ENCODE peak calls at places on chromosomes 3 and 15, in ten cellular contexts. V, N, Q, B, C, S, P, W, E and A are unnamed samples.

GRCh38 chr3:142691527-142691926 is 32.3 kb upstream of the TRPC1 start:
- DNase-seq in Q (no peak), E (no peak), C (no peak), V (no peak), B (no peak), N (no peak), S (no peak), P (no peak), W (no peak), A (no peak)

GRCh38 chr15:68417897-68418296 is 14.1 kb downstream of the ITGA11 start:
- DNase-seq in N (peak; percentile 10), C (no peak), S (no peak), Q (no peak), E (no peak), W (peak; percentile 50), V (peak; percentile 36), P (no peak), B (no peak), A (no peak)

GRCh38 chr3:12638105-12638504 is 25.8 kb downstream of the RAF1 start:
- DNase-seq in V (peak; percentile 63), P (no peak), B (no peak), Q (no peak), N (no peak), C (no peak), E (no peak), S (no peak), W (peak; percentile 70), A (no peak)

GRCh38 chr3:188734395-188734794 is 437.4 kb upstream of the TPRG1 start:
- DNase-seq in S (no peak), W (no peak), P (peak; percentile 12), N (no peak), V (no peak), E (no peak), Q (no peak), B (peak; percentile 23), C (no peak), A (no peak)

GRCh38 chr3:170355738-170356595 is 1.5 kb upstream of the SKIL start:
- DNase-seq in V (peak; percentile 79), E (peak; percentile 72), N (peak; percentile 70), P (peak; percentile 44), Q (peak; percentile 63), C (peak; percentile 66), B (peak; percentile 64), W (peak; percentile 54), S (peak; percentile 76), A (no peak)

GRCh38 chr3:161503271-161503670 is 6.7 kb downstream of the OTOL1 start:
- DNase-seq in N (no peak), W (no peak), S (no peak), Q (no peak), C (no peak), B (no peak), V (no peak), E (no peak), P (no peak), A (no peak)

GRCh38 chr15:69200773-69201745 is 40.6 kb downstream of the GLCE start:
- DNase-seq in N (no peak), Q (peak; percentile 56), S (no peak), P (no peak), E (no peak), W (no peak), B (no peak), V (no peak), C (no peak), A (no peak)

GRCh38 chr3:55206000-55206399 is 278.1 kb upstream of the LRTM1 start:
- DNase-seq in S (no peak), B (no peak), Q (no peak), V (no peak), N (no peak), C (no peak), P (no peak), E (no peak), W (peak; percentile 62), A (no peak)

GRCh38 chr3:186931487-186932280 is 1.4 kb downstream of the ST6GAL1 start:
- DNase-seq in B (no peak), V (no peak), E (peak; percentile 53), P (peak; percentile 60), Q (peak; percentile 79), N (peak; percentile 75), S (peak; percentile 79), W (peak; percentile 63), C (no peak), A (peak; percentile 86)

GRCh38 chr15:82848201-82848993 is 39.0 kb downstream of the WHAMM start:
- DNase-seq in V (no peak), E (no peak), P (peak; percentile 24), N (no peak), W (no peak), S (no peak), B (no peak), C (no peak), Q (no peak), A (no peak)

GRCh38 chr3:141422961-141423582 is 54.8 kb downstream of the ZBTB38 start:
- DNase-seq in W (no peak), N (no peak), B (no peak), Q (no peak), V (no peak), P (no peak), C (no peak), E (no peak), S (no peak), A (no peak)
- H3K4me1 ChIP-seq in W (peaks cover 30% of the 10 kb centered on the region), N (peaks cover 36% of the 10 kb centered on the region), B (peaks cover 21% of the 10 kb centered on the region), Q (peaks cover 64% of the 10 kb centered on the region), V (peaks cover 46% of the 10 kb centered on the region), P (peaks cover 30% of the 10 kb centered on the region), C (peaks cover 7% of the 10 kb centered on the region), E (no peaks in the 10 kb centered on the region), S (peaks cover 15% of the 10 kb centered on the region), A (peaks cover 22% of the 10 kb centered on the region)

GRCh38 chr3:76550522-76551201 is 489.2 kb upstream of the ROBO2 start:
- DNase-seq in P (no peak), S (no peak), E (no peak), C (no peak), Q (no peak), B (no peak), W (no peak), N (no peak), V (no peak), A (no peak)
- H3K9me3 ChIP-seq in P (no peaks in the 10 kb centered on the region), S (no peaks in the 10 kb centered on the region), E (no peaks in the 10 kb centered on the region), C (no peaks in the 10 kb centered on the region), Q (no peaks in the 10 kb centered on the region), B (no peaks in the 10 kb centered on the region), W (no peaks in the 10 kb centered on the region), N (no peaks in the 10 kb centered on the region), V (no peaks in the 10 kb centered on the region), A (no peaks in the 10 kb centered on the region)

GRCh38 chr3:136186330-136186729 is 9.8 kb downstream of the MSL2 start:
- DNase-seq in V (no peak), E (peak; percentile 54), Q (no peak), W (no peak), N (no peak), S (peak; percentile 24), P (no peak), C (no peak), B (no peak), A (no peak)

GRCh38 chr3:136189043-136189442 is 7.1 kb downstream of the MSL2 start:
- DNase-seq in C (no peak), V (no peak), E (no peak), N (no peak), P (no peak), Q (no peak), S (no peak), B (no peak), W (no peak), A (no peak)

GRCh38 chr3:136186850-136187249 is 9.3 kb downstream of the MSL2 start:
- DNase-seq in E (no peak), P (no peak), W (peak; percentile 17), S (no peak), Q (no peak), N (no peak), C (no peak), B (no peak), V (peak; percentile 40), A (no peak)

GRCh38 chr3:136189859-136190617 is 6.1 kb downstream of the MSL2 start:
- DNase-seq in B (no peak), C (no peak), S (no peak), E (no peak), N (no peak), V (no peak), P (no peak), Q (no peak), W (no peak), A (no peak)

DNA sequence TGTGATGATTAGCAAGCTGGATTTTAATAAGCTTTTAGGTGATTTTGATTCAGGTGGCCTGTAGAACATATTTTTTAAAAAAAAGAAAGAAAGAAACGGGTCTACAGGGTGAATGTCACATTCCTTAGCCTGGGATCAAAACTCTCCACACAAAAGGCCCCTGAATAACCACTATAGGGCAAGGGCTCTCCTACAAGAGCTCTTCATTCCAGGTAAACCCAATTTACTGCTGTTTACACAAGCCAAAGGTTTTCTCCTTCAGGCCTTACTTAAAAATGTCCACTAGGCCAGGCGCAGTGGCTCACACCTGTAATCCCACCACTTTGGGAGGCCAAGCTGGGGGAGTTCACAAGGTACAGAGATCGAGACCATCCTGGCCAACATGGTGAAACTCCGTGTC is 8.3 kb downstream of the MSL2 start:
- DNase-seq in Q (no peak), W (no peak), C (no peak), B (no peak), E (no peak), P (no peak), S (no peak), N (no peak), V (no peak), A (no peak)
- H3K4me1 ChIP-seq in Q (peaks cover 96% of the 10 kb centered on the region), W (peaks cover 13% of the 10 kb centered on the region), C (peaks cover 10% of the 10 kb centered on the region), B (peaks cover 34% of the 10 kb centered on the region), E (peaks cover 62% of the 10 kb centered on the region), P (peaks cover 25% of the 10 kb centered on the region), S (peaks cover 38% of the 10 kb centered on the region), N (peaks cover 36% of the 10 kb centered on the region), V (peaks cover 7% of the 10 kb centered on the region), A (peaks cover 87% of the 10 kb centered on the region)

GRCh38 chr15:25178835-25179672 is 224.3 kb downstream of the SNRPN start:
- DNase-seq in S (no peak), C (no peak), N (no peak), Q (peak; percentile 30), B (no peak), V (no peak), E (no peak), W (no peak), P (peak; percentile 4), A (no peak)

GRCh38 chr15:25180606-25181289 is 226.0 kb downstream of the SNRPN start:
- DNase-seq in V (no peak), W (no peak), P (peak; percentile 4), B (peak; percentile 6), C (no peak), E (no peak), N (peak; percentile 23), Q (peak; percentile 9), S (no peak), A (no peak)

GRCh38 chr15:25181290-25182097 is 226.7 kb downstream of the SNRPN start:
- DNase-seq in P (peak; percentile 4), C (no peak), V (no peak), B (peak; percentile 10), W (no peak), N (peak; percentile 35), E (no peak), Q (peak; percentile 34), S (no peak), A (no peak)

GRCh38 chr15:25177955-25178801 is 223.4 kb downstream of the SNRPN start:
- DNase-seq in S (peak; percentile 3), V (no peak), E (no peak), C (no peak), B (peak; percentile 6), Q (peak; percentile 34), W (no peak), P (peak; percentile 5), N (no peak), A (peak; percentile 30)

GRCh38 chr15:25179673-25180511 is 225.1 kb downstream of the SNRPN start:
- DNase-seq in Q (peak; percentile 24), V (no peak), P (peak; percentile 1), B (peak; percentile 7), C (no peak), N (peak; percentile 20), S (no peak), E (no peak), W (no peak), A (no peak)
- H3K9me3 ChIP-seq in Q (peaks cover 27% of the 10 kb centered on the region), V (no peaks in the 10 kb centered on the region), P (no peaks in the 10 kb centered on the region), B (no peaks in the 10 kb centered on the region), C (no peaks in the 10 kb centered on the region), N (peaks cover 74% of the 10 kb centered on the region), S (no peaks in the 10 kb centered on the region), E (no peaks in the 10 kb centered on the region), W (peaks cover 83% of the 10 kb centered on the region), A (peaks cover 2% of the 10 kb centered on the region)